ENCODE peak calls at places on chromosomes 12 and 14, in five cellular contexts. S is psoas muscle; X is CD8-positive, alpha-beta T cell; P is stomach; C is aorta. A is an unnamed sample.

GRCh38 chr12:104632724-104633181 is 176.0 kb downstream of the CHST11 start:
- DNase-seq in S (no peak), X (no peak), P (no peak), C (no peak), A (no peak)

GRCh38 chr12:31517994-31518393 is 72.9 kb downstream of the DENND5B start:
- DNase-seq in S (no peak), X (no peak), P (no peak), C (no peak), A (no peak)

GRCh38 chr12:122999986-123000420 is 19.5 kb downstream of the ARL6IP4 start:
- DNase-seq in S (peak; percentile 3), X (no peak), P (no peak), C (no peak), A (no peak)

GRCh38 chr14:62889354-62889753 is 155.9 kb downstream of the KCNH5 start:
- DNase-seq in S (no peak), X (no peak), P (no peak), C (no peak), A (no peak)

GRCh38 chr14:34220921-34221320 is 241.1 kb downstream of the SPTSSA start:
- DNase-seq in S (no peak), X (no peak), P (no peak), C (no peak), A (no peak)

GRCh38 chr14:49865431-49865859 is 12.9 kb upstream of the NEMF start:
- DNase-seq in S (peak; percentile 77), X (peak; percentile 81), P (peak; percentile 86), C (peak; percentile 84), A (peak; percentile 85)

GRCh38 chr14:90421001-90421580 is 24.3 kb downstream of the CALM1 start:
- DNase-seq in S (no peak), X (no peak), P (no peak), C (no peak), A (no peak)

GRCh38 chr12:27424631-27425230 is 21.8 kb upstream of the SMCO2 start:
- DNase-seq in S (no peak), X (no peak), P (no peak), C (no peak), A (peak; percentile 49)

GRCh38 chr12:124543591-124544310 is 23.7 kb downstream of the NCOR2 start:
- DNase-seq in S (no peak), X (no peak), P (no peak), C (no peak), A (no peak)

GRCh38 chr14:68975667-68976066 is 3.4 kb downstream of the ACTN1 start:
- DNase-seq in S (no peak), X (no peak), P (no peak), C (no peak), A (no peak)

GRCh38 chr14:37411079-37411735 is 183.8 kb downstream of the FOXA1 start:
- DNase-seq in S (no peak), X (no peak), P (no peak), C (no peak), A (no peak)

GRCh38 chr12:52515927-52516831 is 4.0 kb downstream of the KRT5 start:
- DNase-seq in S (no peak), X (no peak), P (no peak), C (no peak), A (no peak)

GRCh38 chr12:100608776-100609175 is 35.3 kb downstream of the GAS2L3 start:
- DNase-seq in S (no peak), X (no peak), P (no peak), C (peak; percentile 67), A (no peak)

GRCh38 chr14:74979442-74980397 is 23.0 kb upstream of the EIF2B2 start:
- DNase-seq in S (peak; percentile 63), X (no peak), P (no peak), C (peak; percentile 76), A (no peak)

GRCh38 chr12:112303004-112303403 is 79.2 kb downstream of the HECTD4 start:
- DNase-seq in S (no peak), X (peak; percentile 22), P (no peak), C (no peak), A (peak; percentile 8)

GRCh38 chr12:88132387-88132786 is 9.5 kb downstream of the CEP290 start:
- DNase-seq in S (no peak), X (no peak), P (no peak), C (no peak), A (no peak)

GRCh38 chr12:13234045-13234641 is 37.6 kb downstream of the EMP1 start:
- DNase-seq in S (no peak), X (peak; percentile 31), P (peak; percentile 37), C (no peak), A (peak; percentile 63)

GRCh38 chr12:28051516-28052456 is 79.3 kb upstream of the PTHLH start:
- DNase-seq in S (no peak), X (no peak), P (no peak), C (no peak), A (no peak)

GRCh38 chr12:52425466-52425865 is 8.7 kb downstream of the KRT75 start:
- DNase-seq in S (no peak), X (no peak), P (no peak), C (no peak), A (no peak)

GRCh38 chr14:87508333-87508732 is 484.6 kb downstream of the GALC start:
- DNase-seq in S (no peak), X (no peak), P (no peak), C (no peak), A (no peak)

GRCh38 chr14:61754627-61755381 is 7.4 kb upstream of the SNAPC1 start:
- DNase-seq in S (no peak), X (no peak), P (no peak), C (no peak), A (no peak)

GRCh38 chr14:106564058-106564643 is 1037.8 kb downstream of the TMEM121 start:
- DNase-seq in S (no peak), X (peak; percentile 68), P (no peak), C (no peak), A (peak; percentile 71)

GRCh38 chr14:99699861-99700260 is 15.8 kb downstream of the CYP46A1 start:
- DNase-seq in S (no peak), X (no peak), P (no peak), C (no peak), A (no peak)

GRCh38 chr12:76554411-76555225 is 5.0 kb downstream of the OSBPL8 start:
- DNase-seq in S (no peak), X (no peak), P (no peak), C (no peak), A (no peak)

GRCh38 chr12:1644523-1645438 is 15.8 kb downstream of the WNT5B start:
- DNase-seq in S (peak; percentile 65), X (no peak), P (peak; percentile 80), C (peak; percentile 91), A (no peak)

GRCh38 chr12:24960222-24960855 is 11.4 kb upstream of the BCAT1 start:
- DNase-seq in S (no peak), X (no peak), P (no peak), C (peak; percentile 62), A (peak; percentile 25)

GRCh38 chr14:81298122-81298521 is 77.4 kb upstream of the GTF2A1 start:
- DNase-seq in S (no peak), X (no peak), P (no peak), C (no peak), A (no peak)

GRCh38 chr12:120739821-120740613 is 14.4 kb downstream of the ACADS start:
- DNase-seq in S (no peak), X (no peak), P (no peak), C (no peak), A (no peak)

GRCh38 chr12:109533487-109533740 is 39.9 kb downstream of the MMAB start:
- DNase-seq in S (no peak), X (no peak), P (no peak), C (no peak), A (no peak)

GRCh38 chr14:81031488-81031887 is 76.1 kb downstream of the TSHR start:
- DNase-seq in S (no peak), X (no peak), P (peak; percentile 70), C (no peak), A (no peak)

GRCh38 chr14:65287264-65288131 is 125.0 kb upstream of the FUT8 start:
- DNase-seq in S (no peak), X (peak; percentile 41), P (no peak), C (no peak), A (peak; percentile 79)

GRCh38 chr12:44405267-44405666 is 470.8 kb downstream of the NELL2 start:
- DNase-seq in S (no peak), X (no peak), P (no peak), C (no peak), A (no peak)

DNA sequence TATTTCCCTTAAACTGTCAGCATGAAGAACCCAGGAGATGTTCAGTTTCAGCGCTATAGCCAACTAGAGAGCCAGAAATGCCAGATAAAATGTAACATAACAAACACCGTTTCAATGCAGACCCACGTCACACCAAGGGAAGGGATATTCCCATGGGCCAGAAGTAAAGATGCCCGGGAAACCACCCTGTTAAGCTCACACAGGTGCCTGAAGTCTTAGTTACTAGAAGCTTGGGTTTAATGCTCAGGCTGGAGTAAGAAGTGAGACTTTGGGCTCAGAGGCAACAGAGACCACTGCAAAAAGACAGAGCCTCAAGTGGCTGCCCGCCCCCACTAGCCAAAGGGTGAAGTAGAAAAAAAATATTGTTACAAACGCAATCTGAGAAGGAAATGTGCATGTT is 52.3 kb downstream of the SYNE3 start:
- DNase-seq in S (no peak), X (no peak), P (no peak), C (no peak), A (no peak)
- H3K4me3 ChIP-seq in S (no peak overlapping the region), X (peak overlapping the region; percentile 15), P (no peak overlapping the region), C (no peak overlapping the region), A (peak overlapping the region; percentile 4)

GRCh38 chr12:89373772-89374572 is 21.7 kb upstream of the DUSP6 start:
- DNase-seq in S (no peak), X (no peak), P (no peak), C (no peak), A (no peak)
- H3K4me1 ChIP-seq in S (peaks cover 4% of the 10 kb centered on the region), X (peaks cover 3% of the 10 kb centered on the region), P (peaks cover 38% of the 10 kb centered on the region), C (no peaks in the 10 kb centered on the region), A (no peaks in the 10 kb centered on the region)

GRCh38 chr12:92194566-92194965 is 48.9 kb upstream of the BTG1 start:
- DNase-seq in S (no peak), X (no peak), P (no peak), C (no peak), A (no peak)
- H3K4me3 ChIP-seq in S (no peak overlapping the region), X (no peak overlapping the region), P (no peak overlapping the region), C (no peak overlapping the region), A (no peak overlapping the region)

DNA sequence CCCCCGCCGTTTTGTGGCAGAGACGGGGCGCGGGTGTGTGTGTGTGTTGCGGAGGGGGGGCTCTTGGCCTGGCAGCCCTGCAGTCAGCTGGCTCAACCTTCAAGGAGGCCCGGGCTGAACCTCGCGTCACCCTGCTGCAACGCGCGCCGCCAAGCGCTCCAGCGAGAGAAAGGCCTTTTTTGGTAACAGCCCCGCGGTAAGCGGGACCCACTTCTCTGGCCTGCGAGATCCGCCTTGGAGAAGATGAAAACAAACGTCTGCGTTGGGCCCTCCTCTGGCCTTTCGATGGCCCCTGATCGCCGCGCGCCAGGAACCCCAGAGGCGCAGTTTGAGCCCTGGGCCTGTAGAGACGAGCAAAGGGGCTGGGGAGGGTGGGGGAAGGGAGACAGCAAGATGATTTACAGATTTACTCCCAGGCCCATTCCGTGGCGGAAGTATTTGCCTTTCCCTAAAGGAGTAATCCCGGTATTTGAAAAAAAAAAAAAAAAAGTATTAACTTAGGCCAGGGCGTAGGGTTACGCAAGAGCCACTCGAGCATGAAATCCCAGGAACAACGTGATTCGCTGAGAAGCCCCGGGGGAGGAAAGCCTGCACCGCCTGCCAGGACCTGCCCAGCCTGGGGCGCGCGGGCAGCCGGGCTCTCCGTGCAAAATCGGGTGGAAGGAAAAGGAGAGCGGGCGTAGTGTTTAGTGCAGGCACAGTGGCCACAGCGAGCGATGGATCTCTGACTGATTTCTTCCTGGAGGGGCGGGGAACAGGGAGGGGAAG is 4.5 kb upstream of the IRF2BPL start:
- DNase-seq in S (peak; percentile 93), X (peak; percentile 79), P (peak; percentile 91), C (peak; percentile 96), A (peak; percentile 69)
- H3K4me1 ChIP-seq in S (peaks cover 43% of the 10 kb centered on the region), X (peaks cover 62% of the 10 kb centered on the region), P (peaks cover 64% of the 10 kb centered on the region), C (no peaks in the 10 kb centered on the region), A (peaks cover 79% of the 10 kb centered on the region)

GRCh38 chr12:6620137-6620884 is 13.1 kb upstream of the CHD4 start:
- DNase-seq in S (peak; percentile 39), X (peak; percentile 59), P (no peak), C (peak; percentile 72), A (no peak)
- H3K4me3 ChIP-seq in S (peak overlapping the region; percentile 44), X (peak overlapping the region; percentile 35), P (no peak overlapping the region), C (no peak overlapping the region), A (no peak overlapping the region)